ENCODE peak calls at places on chromosomes 6 and 20, in ten cellular contexts. One of them, this sample, is unnamed.

GRCh38 chr6:110537208-110538123 is 61.1 kb upstream of the SLC22A16 start:
- DNase-seq in SJSA1: peak; percentile 94
- DNase-seq in psoas muscle: no peak
- DNase-seq in A549: peak; percentile 70
- DNase-seq in coronary artery: no peak
- DNase-seq in endothelial cell of umbilical vein: peak; percentile 97
- DNase-seq in heart left ventricle: no peak
- DNase-seq in right cardiac atrium: no peak
- DNase-seq in OCI-LY7: no peak
- DNase-seq in trophoblast cell: peak; percentile 48
- DNase-seq in this sample: no peak

GRCh38 chr20:63734946-63735858 is 1.3 kb upstream of the LIME1 start:
- DNase-seq in psoas muscle: no peak
- DNase-seq in A549: no peak
- DNase-seq in endothelial cell of umbilical vein: no peak
- DNase-seq in heart left ventricle: no peak
- DNase-seq in coronary artery: no peak
- DNase-seq in right cardiac atrium: no peak
- DNase-seq in trophoblast cell: no peak
- DNase-seq in SJSA1: no peak
- DNase-seq in OCI-LY7: no peak
- DNase-seq in this sample: peak; percentile 78

GRCh38 chr20:6711950-6712634 is 55.4 kb upstream of the BMP2 start:
- DNase-seq in right cardiac atrium: no peak
- DNase-seq in A549: no peak
- DNase-seq in endothelial cell of umbilical vein: peak; percentile 42
- DNase-seq in heart left ventricle: no peak
- DNase-seq in psoas muscle: no peak
- DNase-seq in trophoblast cell: no peak
- DNase-seq in OCI-LY7: no peak
- DNase-seq in SJSA1: no peak
- DNase-seq in coronary artery: no peak
- DNase-seq in this sample: no peak

GRCh38 chr20:60009826-60010616 is 51.8 kb downstream of the CDH26 start:
- DNase-seq in psoas muscle: no peak
- DNase-seq in A549: no peak
- DNase-seq in heart left ventricle: no peak
- DNase-seq in endothelial cell of umbilical vein: no peak
- DNase-seq in coronary artery: peak; percentile 4
- DNase-seq in OCI-LY7: no peak
- DNase-seq in trophoblast cell: no peak
- DNase-seq in SJSA1: no peak
- DNase-seq in right cardiac atrium: no peak
- DNase-seq in this sample: no peak

GRCh38 chr6:43124481-43124880 is 46.6 kb upstream of the SRF start:
- DNase-seq in heart left ventricle: no peak
- DNase-seq in OCI-LY7: no peak
- DNase-seq in endothelial cell of umbilical vein: no peak
- DNase-seq in trophoblast cell: no peak
- DNase-seq in A549: no peak
- DNase-seq in coronary artery: no peak
- DNase-seq in right cardiac atrium: no peak
- DNase-seq in psoas muscle: no peak
- DNase-seq in SJSA1: no peak
- DNase-seq in this sample: no peak

GRCh38 chr6:125212377-125212776 is 58.8 kb downstream of the TPD52L1 start:
- DNase-seq in endothelial cell of umbilical vein: no peak
- DNase-seq in trophoblast cell: no peak
- DNase-seq in OCI-LY7: no peak
- DNase-seq in A549: no peak
- DNase-seq in coronary artery: no peak
- DNase-seq in heart left ventricle: no peak
- DNase-seq in psoas muscle: no peak
- DNase-seq in right cardiac atrium: no peak
- DNase-seq in SJSA1: no peak
- DNase-seq in this sample: no peak

GRCh38 chr6:14001329-14002012 is 76.7 kb downstream of the RNF182 start:
- DNase-seq in right cardiac atrium: no peak
- DNase-seq in coronary artery: no peak
- DNase-seq in SJSA1: peak; percentile 92
- DNase-seq in A549: peak; percentile 79
- DNase-seq in OCI-LY7: no peak
- DNase-seq in trophoblast cell: peak; percentile 61
- DNase-seq in endothelial cell of umbilical vein: no peak
- DNase-seq in heart left ventricle: no peak
- DNase-seq in psoas muscle: no peak
- DNase-seq in this sample: no peak

GRCh38 chr6:111591901-111592461 is 13.7 kb downstream of the TRAF3IP2 start:
- DNase-seq in psoas muscle: no peak
- DNase-seq in OCI-LY7: no peak
- DNase-seq in SJSA1: no peak
- DNase-seq in endothelial cell of umbilical vein: no peak
- DNase-seq in coronary artery: no peak
- DNase-seq in right cardiac atrium: no peak
- DNase-seq in trophoblast cell: no peak
- DNase-seq in A549: no peak
- DNase-seq in heart left ventricle: no peak
- DNase-seq in this sample: no peak

GRCh38 chr6:2502998-2503674 is 247.6 kb downstream of the MYLK4 start:
- DNase-seq in SJSA1: no peak
- DNase-seq in coronary artery: no peak
- DNase-seq in A549: no peak
- DNase-seq in OCI-LY7: no peak
- DNase-seq in heart left ventricle: no peak
- DNase-seq in trophoblast cell: no peak
- DNase-seq in right cardiac atrium: no peak
- DNase-seq in endothelial cell of umbilical vein: no peak
- DNase-seq in psoas muscle: no peak
- DNase-seq in this sample: no peak

GRCh38 chr20:32966881-32967781 is 37.1 kb downstream of the SUN5 start:
- DNase-seq in psoas muscle: no peak
- DNase-seq in right cardiac atrium: no peak
- DNase-seq in OCI-LY7: no peak
- DNase-seq in endothelial cell of umbilical vein: no peak
- DNase-seq in coronary artery: peak; percentile 43
- DNase-seq in SJSA1: no peak
- DNase-seq in A549: no peak
- DNase-seq in heart left ventricle: no peak
- DNase-seq in trophoblast cell: no peak
- DNase-seq in this sample: no peak

GRCh38 chr6:20458051-20458894 is 56.6 kb downstream of the E2F3 start:
- DNase-seq in endothelial cell of umbilical vein: peak; percentile 12
- DNase-seq in A549: no peak
- DNase-seq in coronary artery: no peak
- DNase-seq in psoas muscle: no peak
- DNase-seq in right cardiac atrium: no peak
- DNase-seq in OCI-LY7: no peak
- DNase-seq in trophoblast cell: no peak
- DNase-seq in SJSA1: no peak
- DNase-seq in heart left ventricle: no peak
- DNase-seq in this sample: no peak

GRCh38 chr20:61161649-61162210 is 90.3 kb upstream of the CDH4 start:
- DNase-seq in heart left ventricle: no peak
- DNase-seq in OCI-LY7: no peak
- DNase-seq in trophoblast cell: no peak
- DNase-seq in A549: no peak
- DNase-seq in SJSA1: no peak
- DNase-seq in psoas muscle: no peak
- DNase-seq in coronary artery: no peak
- DNase-seq in endothelial cell of umbilical vein: no peak
- DNase-seq in right cardiac atrium: no peak
- DNase-seq in this sample: no peak

GRCh38 chr6:41678511-41679084 is 40.3 kb downstream of the MDFI start:
- DNase-seq in SJSA1: no peak
- DNase-seq in A549: no peak
- DNase-seq in heart left ventricle: no peak
- DNase-seq in right cardiac atrium: no peak
- DNase-seq in endothelial cell of umbilical vein: no peak
- DNase-seq in coronary artery: no peak
- DNase-seq in OCI-LY7: no peak
- DNase-seq in trophoblast cell: no peak
- DNase-seq in psoas muscle: no peak
- DNase-seq in this sample: peak; percentile 54

GRCh38 chr6:160274846-160275510 is 16.4 kb upstream of the SLC22A2 start:
- DNase-seq in SJSA1: no peak
- DNase-seq in trophoblast cell: no peak
- DNase-seq in OCI-LY7: no peak
- DNase-seq in endothelial cell of umbilical vein: no peak
- DNase-seq in A549: no peak
- DNase-seq in psoas muscle: no peak
- DNase-seq in coronary artery: no peak
- DNase-seq in right cardiac atrium: no peak
- DNase-seq in heart left ventricle: no peak
- DNase-seq in this sample: no peak
- H3K27ac ChIP-seq in SJSA1: no peak overlapping the region
- H3K27ac ChIP-seq in trophoblast cell: no peak overlapping the region
- H3K27ac ChIP-seq in OCI-LY7: no peak overlapping the region
- H3K27ac ChIP-seq in endothelial cell of umbilical vein: no peak overlapping the region
- H3K27ac ChIP-seq in A549: peak overlapping the region; percentile 53
- H3K27ac ChIP-seq in psoas muscle: peak overlapping the region; percentile 62
- H3K27ac ChIP-seq in coronary artery: no peak overlapping the region
- H3K27ac ChIP-seq in right cardiac atrium: no peak overlapping the region
- H3K27ac ChIP-seq in heart left ventricle: no peak overlapping the region
- H3K27ac ChIP-seq in this sample: no peak overlapping the region

GRCh38 chr6:136752554-136752953 is 39.7 kb downstream of the MAP3K5 start:
- DNase-seq in A549: no peak
- DNase-seq in heart left ventricle: no peak
- DNase-seq in OCI-LY7: no peak
- DNase-seq in right cardiac atrium: no peak
- DNase-seq in coronary artery: no peak
- DNase-seq in psoas muscle: no peak
- DNase-seq in endothelial cell of umbilical vein: no peak
- DNase-seq in SJSA1: no peak
- DNase-seq in trophoblast cell: no peak
- DNase-seq in this sample: no peak

GRCh38 chr6:136751478-136751956 is 40.8 kb downstream of the MAP3K5 start:
- DNase-seq in SJSA1: no peak
- DNase-seq in right cardiac atrium: no peak
- DNase-seq in endothelial cell of umbilical vein: no peak
- DNase-seq in psoas muscle: no peak
- DNase-seq in coronary artery: no peak
- DNase-seq in OCI-LY7: peak; percentile 56
- DNase-seq in A549: no peak
- DNase-seq in trophoblast cell: no peak
- DNase-seq in heart left ventricle: no peak
- DNase-seq in this sample: no peak

GRCh38 chr6:136749359-136749758 is 42.9 kb downstream of the MAP3K5 start:
- DNase-seq in right cardiac atrium: no peak
- DNase-seq in trophoblast cell: no peak
- DNase-seq in psoas muscle: no peak
- DNase-seq in coronary artery: no peak
- DNase-seq in heart left ventricle: no peak
- DNase-seq in SJSA1: no peak
- DNase-seq in endothelial cell of umbilical vein: no peak
- DNase-seq in OCI-LY7: no peak
- DNase-seq in A549: no peak
- DNase-seq in this sample: no peak

GRCh38 chr6:136751991-136752390 is 40.3 kb downstream of the MAP3K5 start:
- DNase-seq in psoas muscle: no peak
- DNase-seq in coronary artery: no peak
- DNase-seq in SJSA1: no peak
- DNase-seq in right cardiac atrium: no peak
- DNase-seq in OCI-LY7: no peak
- DNase-seq in endothelial cell of umbilical vein: no peak
- DNase-seq in A549: no peak
- DNase-seq in trophoblast cell: no peak
- DNase-seq in heart left ventricle: no peak
- DNase-seq in this sample: no peak

DNA sequence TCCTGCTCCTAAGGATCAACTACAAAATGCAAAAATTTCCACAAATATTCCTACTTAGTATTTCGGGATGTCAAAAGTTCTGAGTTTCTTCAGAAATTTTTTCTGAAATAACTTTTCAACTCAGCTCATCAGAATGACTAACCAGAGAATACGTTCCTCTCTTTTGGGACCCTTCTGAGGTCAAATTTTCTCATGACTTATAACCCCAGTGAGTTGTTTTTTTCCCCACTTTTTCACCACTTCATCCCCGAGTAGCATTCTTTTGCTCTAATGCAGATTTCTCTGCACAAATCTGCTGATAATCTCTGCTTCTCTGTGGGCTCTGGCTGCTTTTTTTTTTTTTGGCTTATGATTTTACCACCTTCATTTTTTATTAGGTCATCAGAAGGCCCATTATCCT is 41.5 kb downstream of the MAP3K5 start:
- DNase-seq in psoas muscle: no peak
- DNase-seq in SJSA1: no peak
- DNase-seq in OCI-LY7: no peak
- DNase-seq in right cardiac atrium: no peak
- DNase-seq in trophoblast cell: no peak
- DNase-seq in heart left ventricle: no peak
- DNase-seq in coronary artery: no peak
- DNase-seq in A549: no peak
- DNase-seq in endothelial cell of umbilical vein: no peak
- DNase-seq in this sample: no peak
- H3K4me3 ChIP-seq in psoas muscle: no peak overlapping the region
- H3K4me3 ChIP-seq in SJSA1: no peak overlapping the region
- H3K4me3 ChIP-seq in OCI-LY7: no peak overlapping the region
- H3K4me3 ChIP-seq in right cardiac atrium: no peak overlapping the region
- H3K4me3 ChIP-seq in trophoblast cell: no peak overlapping the region
- H3K4me3 ChIP-seq in heart left ventricle: no peak overlapping the region
- H3K4me3 ChIP-seq in coronary artery: no peak overlapping the region
- H3K4me3 ChIP-seq in A549: no peak overlapping the region
- H3K4me3 ChIP-seq in endothelial cell of umbilical vein: no peak overlapping the region
- H3K4me3 ChIP-seq in this sample: no peak overlapping the region

GRCh38 chr6:136134751-136135150 is 115.4 kb downstream of the MTFR2 start:
- DNase-seq in endothelial cell of umbilical vein: no peak
- DNase-seq in trophoblast cell: no peak
- DNase-seq in A549: no peak
- DNase-seq in psoas muscle: no peak
- DNase-seq in OCI-LY7: no peak
- DNase-seq in SJSA1: no peak
- DNase-seq in heart left ventricle: no peak
- DNase-seq in coronary artery: no peak
- DNase-seq in right cardiac atrium: no peak
- DNase-seq in this sample: no peak
- H3K27ac ChIP-seq in endothelial cell of umbilical vein: no peak overlapping the region
- H3K27ac ChIP-seq in trophoblast cell: no peak overlapping the region
- H3K27ac ChIP-seq in A549: no peak overlapping the region
- H3K27ac ChIP-seq in psoas muscle: no peak overlapping the region
- H3K27ac ChIP-seq in OCI-LY7: no peak overlapping the region
- H3K27ac ChIP-seq in SJSA1: no peak overlapping the region
- H3K27ac ChIP-seq in heart left ventricle: no peak overlapping the region
- H3K27ac ChIP-seq in coronary artery: no peak overlapping the region
- H3K27ac ChIP-seq in right cardiac atrium: no peak overlapping the region
- H3K27ac ChIP-seq in this sample: no peak overlapping the region

DNA sequence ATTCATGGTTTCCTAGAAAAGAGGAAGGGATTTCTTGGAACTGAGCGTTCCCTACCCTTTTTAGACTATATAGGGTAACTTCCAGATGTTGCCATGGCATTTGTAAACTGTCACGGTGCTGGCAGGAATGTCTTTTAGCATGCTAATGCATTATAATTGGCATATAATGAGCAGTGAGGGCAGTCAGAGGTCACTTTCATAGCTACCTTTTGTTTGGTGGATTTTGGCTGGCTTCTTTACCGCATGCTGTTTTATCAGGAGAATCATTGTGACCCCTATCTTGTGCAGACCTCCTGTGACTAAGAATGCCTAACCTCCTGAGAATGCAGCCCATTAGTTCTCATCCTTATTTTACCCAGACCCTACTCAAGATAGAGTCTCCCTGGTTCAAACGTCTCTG is 44.2 kb downstream of the TENT5A start:
- DNase-seq in right cardiac atrium: no peak
- DNase-seq in SJSA1: no peak
- DNase-seq in coronary artery: no peak
- DNase-seq in endothelial cell of umbilical vein: no peak
- DNase-seq in heart left ventricle: no peak
- DNase-seq in psoas muscle: no peak
- DNase-seq in OCI-LY7: no peak
- DNase-seq in trophoblast cell: no peak
- DNase-seq in A549: no peak
- DNase-seq in this sample: no peak
- H3K4me3 ChIP-seq in right cardiac atrium: no peak overlapping the region
- H3K4me3 ChIP-seq in SJSA1: no peak overlapping the region
- H3K4me3 ChIP-seq in coronary artery: no peak overlapping the region
- H3K4me3 ChIP-seq in endothelial cell of umbilical vein: no peak overlapping the region
- H3K4me3 ChIP-seq in heart left ventricle: no peak overlapping the region
- H3K4me3 ChIP-seq in psoas muscle: no peak overlapping the region
- H3K4me3 ChIP-seq in OCI-LY7: no peak overlapping the region
- H3K4me3 ChIP-seq in trophoblast cell: no peak overlapping the region
- H3K4me3 ChIP-seq in A549: no peak overlapping the region
- H3K4me3 ChIP-seq in this sample: no peak overlapping the region